ENCODE peak calls at places on chromosomes 6 and 20, in ten cellular contexts. B is transverse colon, L is suprapubic skin, C is sigmoid colon, E is breast epithelium, G is upper lobe of left lung, W is spleen, F is GM12878, J is HepG2, H is esophagus muscularis mucosa. T is an unnamed sample.

GRCh38 chr6:135117413-135117968 is 62.9 kb upstream of the HBS1L start:
- DNase-seq in B (no peak), L (no peak), C (no peak), E (no peak), G (no peak), W (no peak), F (no peak), J (no peak), H (no peak), T (no peak)

GRCh38 chr20:60586417-60587105 is 628.3 kb downstream of the CDH26 start:
- DNase-seq in B (no peak), L (no peak), C (no peak), E (no peak), G (no peak), W (peak; percentile 74), F (no peak), J (no peak), H (peak; percentile 91), T (no peak)

GRCh38 chr20:61161649-61162210 is 90.3 kb upstream of the CDH4 start:
- DNase-seq in B (no peak), L (no peak), C (no peak), E (no peak), G (no peak), W (no peak), F (no peak), J (no peak), H (no peak), T (no peak)

GRCh38 chr6:24761193-24761835 is 13.4 kb upstream of the GMNN start:
- DNase-seq in B (peak; percentile 28), L (no peak), C (no peak), E (no peak), G (no peak), W (no peak), F (no peak), J (no peak), H (no peak), T (no peak)

GRCh38 chr6:12066297-12066696 is 54.2 kb downstream of the HIVEP1 start:
- DNase-seq in B (no peak), L (no peak), C (no peak), E (no peak), G (no peak), W (no peak), F (no peak), J (no peak), H (no peak), T (no peak)

GRCh38 chr6:113936093-113936934 is 34.6 kb downstream of the HDAC2 start:
- DNase-seq in B (no peak), L (no peak), C (no peak), E (no peak), G (no peak), W (peak; percentile 54), F (peak; percentile 24), J (peak; percentile 50), H (no peak), T (no peak)

GRCh38 chr6:21887301-21888185 is 294.0 kb downstream of the SOX4 start:
- DNase-seq in B (no peak), L (no peak), C (no peak), E (no peak), G (no peak), W (no peak), F (no peak), J (peak; percentile 7), H (no peak), T (no peak)

GRCh38 chr6:33277663-33278391 is 904 bp downstream of the B3GALT4 start:
- DNase-seq in B (peak; percentile 37), L (peak; percentile 75), C (no peak), E (no peak), G (no peak), W (peak; percentile 88), F (no peak), J (no peak), H (no peak), T (no peak)

DNA sequence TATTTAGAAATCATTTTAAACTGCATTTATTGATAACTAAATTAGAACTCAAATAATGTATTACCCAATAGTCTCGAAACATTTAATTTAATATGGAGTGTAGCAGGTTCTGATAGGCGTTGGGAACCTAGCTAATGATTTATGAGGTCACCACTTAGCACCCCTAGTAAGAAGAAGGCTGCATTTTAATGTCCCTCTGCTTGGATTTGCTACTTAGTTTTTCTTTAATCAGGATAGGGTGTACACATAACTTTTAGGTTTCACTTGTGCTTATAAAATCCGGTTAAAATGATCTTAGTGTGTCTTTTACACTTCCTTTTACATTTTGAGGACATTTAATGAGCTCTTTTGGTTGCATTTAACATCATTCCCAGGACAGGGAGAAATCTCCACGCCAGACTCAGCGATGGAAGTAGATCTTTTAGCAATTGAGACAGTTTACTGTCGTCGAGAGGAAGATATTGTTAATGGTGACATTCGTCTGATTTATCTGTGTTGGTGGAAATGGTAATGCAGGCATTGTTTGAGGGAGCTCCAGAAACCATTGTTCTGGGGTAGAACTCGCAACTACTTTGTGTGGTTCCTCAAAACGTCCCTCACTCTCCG is 5.6 kb downstream of the TFAP2A start:
- DNase-seq in B (no peak), L (no peak), C (no peak), E (no peak), G (no peak), W (no peak), F (no peak), J (no peak), H (no peak), T (no peak)
- TF ChIP-seq POLR2AphosphoS5 in B (no peak), L (no peak), C (no peak), E (no peak), G (no peak), W (no peak), F (no peak), J (no peak), H (no peak), T (no peak)

GRCh38 chr20:31544600-31544999 is 30.4 kb downstream of the HM13 start:
- DNase-seq in B (no peak), L (no peak), C (no peak), E (no peak), G (no peak), W (no peak), F (no peak), J (no peak), H (no peak), T (no peak)

GRCh38 chr20:31548823-31549512 is 34.7 kb downstream of the HM13 start:
- DNase-seq in B (no peak), L (no peak), C (no peak), E (no peak), G (no peak), W (no peak), F (no peak), J (no peak), H (no peak), T (no peak)

GRCh38 chr20:31547720-31548298 is 33.6 kb downstream of the HM13 start:
- DNase-seq in B (no peak), L (no peak), C (no peak), E (no peak), G (no peak), W (no peak), F (no peak), J (no peak), H (no peak), T (no peak)

GRCh38 chr20:31549513-31549880 is 35.3 kb downstream of the HM13 start:
- DNase-seq in B (no peak), L (no peak), C (no peak), E (no peak), G (no peak), W (no peak), F (no peak), J (no peak), H (no peak), T (no peak)

GRCh38 chr20:31547017-31547675 is 32.9 kb downstream of the HM13 start:
- DNase-seq in B (peak; percentile 88), L (peak; percentile 90), C (peak; percentile 93), E (peak; percentile 85), G (peak; percentile 76), W (peak; percentile 92), F (peak; percentile 57), J (peak; percentile 88), H (peak; percentile 96), T (peak; percentile 86)
- TF ChIP-seq CTCF in B (peak; percentile 23), L (no peak), C (no peak), E (no peak), G (no peak), W (no peak), F (no peak), J (peak; percentile 35), H (no peak), T (no peak)

GRCh38 chr6:15661815-15662245 is 998 bp downstream of the DTNBP1 start:
- DNase-seq in B (no peak), L (no peak), C (no peak), E (no peak), G (no peak), W (no peak), F (no peak), J (no peak), H (no peak), T (no peak)

GRCh38 chr6:15659181-15659580 is 3.6 kb downstream of the DTNBP1 start:
- DNase-seq in B (no peak), L (no peak), C (no peak), E (no peak), G (no peak), W (no peak), F (no peak), J (no peak), H (no peak), T (no peak)

GRCh38 chr6:15665237-15665636 is 2.4 kb upstream of the DTNBP1 start:
- DNase-seq in B (no peak), L (no peak), C (no peak), E (no peak), G (no peak), W (no peak), F (no peak), J (no peak), H (no peak), T (no peak)

GRCh38 chr6:15663057-15663638 is 320 bp upstream of the DTNBP1 start:
- DNase-seq in B (no peak), L (no peak), C (no peak), E (no peak), G (no peak), W (no peak), F (peak; percentile 34), J (no peak), H (no peak), T (no peak)

DNA sequence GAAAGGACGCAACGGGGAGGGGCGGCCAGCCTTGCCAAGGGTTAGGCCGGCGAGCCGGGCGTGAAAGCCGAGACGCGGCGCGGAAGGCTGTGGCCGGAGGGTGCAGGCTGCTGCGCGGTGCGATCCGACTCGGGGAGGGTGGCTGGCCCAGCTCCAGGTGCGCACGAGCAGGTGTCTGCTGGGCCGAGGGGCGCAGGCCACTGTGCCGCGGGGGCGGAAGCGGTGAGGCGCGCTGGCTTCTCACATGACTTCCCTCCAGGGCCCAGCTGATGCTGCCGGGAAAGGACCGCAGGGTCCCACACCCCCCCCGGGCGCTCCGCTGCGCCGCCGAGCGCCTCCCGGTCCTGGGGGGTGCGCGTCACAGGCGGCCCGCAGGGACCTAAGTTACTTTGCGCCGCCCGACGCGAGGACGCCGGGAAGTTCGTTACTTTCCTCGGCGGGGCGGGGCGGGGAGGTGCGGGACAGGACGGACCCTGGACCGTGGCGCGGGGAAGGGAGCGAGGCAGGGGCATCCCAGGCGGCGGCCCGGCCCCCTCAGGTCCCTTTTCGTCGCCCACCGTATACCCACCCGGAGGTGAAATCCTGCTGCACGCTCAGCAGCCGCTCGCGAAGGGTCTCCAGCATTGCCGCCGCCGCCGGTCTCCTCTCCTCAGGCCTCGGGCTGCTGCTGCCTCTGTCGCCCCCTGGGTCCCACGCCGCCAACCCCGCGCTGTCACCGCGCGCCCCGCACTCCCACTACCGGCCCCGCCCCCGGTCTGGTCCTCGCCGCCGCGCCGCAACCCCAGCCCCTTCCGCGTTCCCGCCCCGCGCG is at the start of gene DTNBP1:
- DNase-seq in B (peak; percentile 89), L (peak; percentile 86), C (peak; percentile 87), E (peak; percentile 73), G (peak; percentile 89), W (peak; percentile 97), F (peak; percentile 40), J (peak; percentile 58), H (no peak), T (peak; percentile 87)
- TF ChIP-seq POLR2A in B (peak; percentile 57), L (no peak), C (no peak), E (no peak), G (no peak), W (peak; percentile 37), F (peak; percentile 64), J (peak; percentile 29), H (no peak), T (no peak)

GRCh38 chr6:144104488-144104887 is 9.1 kb upstream of the SF3B5 start:
- DNase-seq in B (no peak), L (no peak), C (no peak), E (no peak), G (no peak), W (no peak), F (no peak), J (no peak), H (no peak), T (no peak)

GRCh38 chr6:144110210-144110609 is 14.8 kb upstream of the SF3B5 start:
- DNase-seq in B (no peak), L (no peak), C (no peak), E (no peak), G (peak; percentile 46), W (no peak), F (no peak), J (no peak), H (no peak), T (no peak)

GRCh38 chr6:144106206-144106605 is 10.8 kb upstream of the SF3B5 start:
- DNase-seq in B (no peak), L (no peak), C (no peak), E (no peak), G (peak; percentile 50), W (no peak), F (no peak), J (no peak), H (no peak), T (no peak)

GRCh38 chr6:144103026-144103563 is 7.7 kb upstream of the SF3B5 start:
- DNase-seq in B (no peak), L (no peak), C (no peak), E (no peak), G (no peak), W (no peak), F (no peak), J (no peak), H (no peak), T (no peak)

GRCh38 chr6:144104898-144105487 is 9.6 kb upstream of the SF3B5 start:
- DNase-seq in B (no peak), L (no peak), C (no peak), E (no peak), G (no peak), W (no peak), F (peak; percentile 53), J (peak; percentile 74), H (no peak), T (no peak)
- TF ChIP-seq POLR2AphosphoS5 in B (no peak), L (no peak), C (no peak), E (no peak), G (no peak), W (no peak), F (no peak), J (no peak), H (no peak), T (peak; percentile 36)

T was measured in stomach.